ENCODE peak calls at places on chromosomes 7 and 10, in ten cellular contexts. One of them, this sample, is unnamed.

GRCh38 chr10:97383159-97383558 is 18.0 kb downstream of the RRP12 start:
- DNase-seq in activated naive CD8-positive, alpha-beta T cell treated with anti-CD3 and anti-CD28 coated beads, Interleukin-2, amount 50 U/mL, for 24 hours: no peak
- DNase-seq in GM13977: no peak
- DNase-seq in Kasumi-1: no peak
- DNase-seq in NCI-H1436 treated with DMSO at 0.1 percent for 48 hours: no peak
- DNase-seq in OCI-LY7: no peak
- DNase-seq in HFF-Myc: no peak
- DNase-seq in NCI-H460: no peak
- DNase-seq in NCI-H146: no peak
- DNase-seq in central memory CD4-positive, alpha-beta T cell: no peak
- DNase-seq in this sample: no peak

GRCh38 chr10:93751832-93752231 is 5.9 kb upstream of the LGI1 start:
- DNase-seq in Kasumi-1: peak; percentile 23
- DNase-seq in central memory CD4-positive, alpha-beta T cell: no peak
- DNase-seq in OCI-LY7: peak; percentile 26
- DNase-seq in NCI-H1436 treated with DMSO at 0.1 percent for 48 hours: no peak
- DNase-seq in NCI-H460: peak; percentile 22
- DNase-seq in NCI-H146: peak; percentile 34
- DNase-seq in GM13977: no peak
- DNase-seq in activated naive CD8-positive, alpha-beta T cell treated with anti-CD3 and anti-CD28 coated beads, Interleukin-2, amount 50 U/mL, for 24 hours: no peak
- DNase-seq in HFF-Myc: no peak
- DNase-seq in this sample: no peak

GRCh38 chr10:89837173-89838001 is 136.0 kb downstream of the KIF20B start:
- DNase-seq in central memory CD4-positive, alpha-beta T cell: peak; percentile 25
- DNase-seq in NCI-H1436 treated with DMSO at 0.1 percent for 48 hours: no peak
- DNase-seq in Kasumi-1: no peak
- DNase-seq in NCI-H460: no peak
- DNase-seq in HFF-Myc: no peak
- DNase-seq in NCI-H146: peak; percentile 91
- DNase-seq in activated naive CD8-positive, alpha-beta T cell treated with anti-CD3 and anti-CD28 coated beads, Interleukin-2, amount 50 U/mL, for 24 hours: peak; percentile 34
- DNase-seq in GM13977: peak; percentile 59
- DNase-seq in OCI-LY7: no peak
- DNase-seq in this sample: no peak

GRCh38 chr7:131226116-131226562 is 101.5 kb upstream of the MKLN1 start:
- DNase-seq in NCI-H146: peak; percentile 25
- DNase-seq in GM13977: no peak
- DNase-seq in NCI-H460: no peak
- DNase-seq in central memory CD4-positive, alpha-beta T cell: no peak
- DNase-seq in Kasumi-1: no peak
- DNase-seq in activated naive CD8-positive, alpha-beta T cell treated with anti-CD3 and anti-CD28 coated beads, Interleukin-2, amount 50 U/mL, for 24 hours: no peak
- DNase-seq in HFF-Myc: no peak
- DNase-seq in NCI-H1436 treated with DMSO at 0.1 percent for 48 hours: no peak
- DNase-seq in OCI-LY7: no peak
- DNase-seq in this sample: peak; percentile 90

GRCh38 chr10:81116990-81117389 is 579.3 kb downstream of the SH2D4B start:
- DNase-seq in HFF-Myc: no peak
- DNase-seq in OCI-LY7: no peak
- DNase-seq in GM13977: no peak
- DNase-seq in NCI-H1436 treated with DMSO at 0.1 percent for 48 hours: no peak
- DNase-seq in NCI-H146: no peak
- DNase-seq in activated naive CD8-positive, alpha-beta T cell treated with anti-CD3 and anti-CD28 coated beads, Interleukin-2, amount 50 U/mL, for 24 hours: no peak
- DNase-seq in NCI-H460: no peak
- DNase-seq in central memory CD4-positive, alpha-beta T cell: no peak
- DNase-seq in Kasumi-1: no peak
- DNase-seq in this sample: no peak

GRCh38 chr7:6175642-6176041 is 96.8 kb downstream of the CYTH3 start:
- DNase-seq in Kasumi-1: peak; percentile 2
- DNase-seq in central memory CD4-positive, alpha-beta T cell: no peak
- DNase-seq in activated naive CD8-positive, alpha-beta T cell treated with anti-CD3 and anti-CD28 coated beads, Interleukin-2, amount 50 U/mL, for 24 hours: no peak
- DNase-seq in NCI-H1436 treated with DMSO at 0.1 percent for 48 hours: no peak
- DNase-seq in NCI-H146: no peak
- DNase-seq in OCI-LY7: no peak
- DNase-seq in NCI-H460: no peak
- DNase-seq in GM13977: no peak
- DNase-seq in HFF-Myc: no peak
- DNase-seq in this sample: no peak

GRCh38 chr10:119919823-119920222 is 27.3 kb downstream of the SEC23IP start:
- DNase-seq in Kasumi-1: peak; percentile 51
- DNase-seq in OCI-LY7: no peak
- DNase-seq in activated naive CD8-positive, alpha-beta T cell treated with anti-CD3 and anti-CD28 coated beads, Interleukin-2, amount 50 U/mL, for 24 hours: no peak
- DNase-seq in central memory CD4-positive, alpha-beta T cell: no peak
- DNase-seq in NCI-H146: no peak
- DNase-seq in HFF-Myc: no peak
- DNase-seq in NCI-H1436 treated with DMSO at 0.1 percent for 48 hours: no peak
- DNase-seq in GM13977: peak; percentile 13
- DNase-seq in NCI-H460: no peak
- DNase-seq in this sample: no peak

GRCh38 chr7:93622036-93622714 is 47.7 kb upstream of the CALCR start:
- DNase-seq in OCI-LY7: peak; percentile 20
- DNase-seq in activated naive CD8-positive, alpha-beta T cell treated with anti-CD3 and anti-CD28 coated beads, Interleukin-2, amount 50 U/mL, for 24 hours: no peak
- DNase-seq in NCI-H460: peak; percentile 45
- DNase-seq in Kasumi-1: peak; percentile 57
- DNase-seq in HFF-Myc: peak; percentile 11
- DNase-seq in central memory CD4-positive, alpha-beta T cell: no peak
- DNase-seq in NCI-H146: peak; percentile 44
- DNase-seq in NCI-H1436 treated with DMSO at 0.1 percent for 48 hours: no peak
- DNase-seq in GM13977: no peak
- DNase-seq in this sample: no peak

GRCh38 chr7:2537981-2538851 is 17.1 kb downstream of the BRAT1 start:
- DNase-seq in central memory CD4-positive, alpha-beta T cell: no peak
- DNase-seq in NCI-H146: no peak
- DNase-seq in GM13977: no peak
- DNase-seq in activated naive CD8-positive, alpha-beta T cell treated with anti-CD3 and anti-CD28 coated beads, Interleukin-2, amount 50 U/mL, for 24 hours: no peak
- DNase-seq in OCI-LY7: no peak
- DNase-seq in NCI-H1436 treated with DMSO at 0.1 percent for 48 hours: no peak
- DNase-seq in NCI-H460: no peak
- DNase-seq in HFF-Myc: no peak
- DNase-seq in Kasumi-1: no peak
- DNase-seq in this sample: no peak

GRCh38 chr7:157138424-157139141 is at the start of gene UBE3C:
- DNase-seq in GM13977: peak; percentile 98
- DNase-seq in activated naive CD8-positive, alpha-beta T cell treated with anti-CD3 and anti-CD28 coated beads, Interleukin-2, amount 50 U/mL, for 24 hours: peak; percentile 93
- DNase-seq in Kasumi-1: peak; percentile 77
- DNase-seq in NCI-H1436 treated with DMSO at 0.1 percent for 48 hours: peak; percentile 46
- DNase-seq in HFF-Myc: peak; percentile 47
- DNase-seq in central memory CD4-positive, alpha-beta T cell: peak; percentile 92
- DNase-seq in OCI-LY7: peak; percentile 93
- DNase-seq in NCI-H146: peak; percentile 91
- DNase-seq in NCI-H460: peak; percentile 87
- DNase-seq in this sample: peak; percentile 27

GRCh38 chr7:135490783-135491182 is 19.1 kb downstream of the CNOT4 start:
- DNase-seq in NCI-H1436 treated with DMSO at 0.1 percent for 48 hours: no peak
- DNase-seq in central memory CD4-positive, alpha-beta T cell: no peak
- DNase-seq in activated naive CD8-positive, alpha-beta T cell treated with anti-CD3 and anti-CD28 coated beads, Interleukin-2, amount 50 U/mL, for 24 hours: no peak
- DNase-seq in GM13977: no peak
- DNase-seq in Kasumi-1: no peak
- DNase-seq in OCI-LY7: no peak
- DNase-seq in NCI-H146: no peak
- DNase-seq in NCI-H460: no peak
- DNase-seq in HFF-Myc: no peak
- DNase-seq in this sample: no peak

GRCh38 chr10:127418536-127419168 is 130.5 kb upstream of the NPS start:
- DNase-seq in NCI-H1436 treated with DMSO at 0.1 percent for 48 hours: no peak
- DNase-seq in Kasumi-1: no peak
- DNase-seq in central memory CD4-positive, alpha-beta T cell: no peak
- DNase-seq in NCI-H460: no peak
- DNase-seq in activated naive CD8-positive, alpha-beta T cell treated with anti-CD3 and anti-CD28 coated beads, Interleukin-2, amount 50 U/mL, for 24 hours: no peak
- DNase-seq in NCI-H146: no peak
- DNase-seq in HFF-Myc: no peak
- DNase-seq in GM13977: no peak
- DNase-seq in OCI-LY7: no peak
- DNase-seq in this sample: no peak

GRCh38 chr10:111221682-111222470 is 145.0 kb downstream of the ADRA2A start:
- DNase-seq in activated naive CD8-positive, alpha-beta T cell treated with anti-CD3 and anti-CD28 coated beads, Interleukin-2, amount 50 U/mL, for 24 hours: no peak
- DNase-seq in OCI-LY7: no peak
- DNase-seq in HFF-Myc: no peak
- DNase-seq in GM13977: no peak
- DNase-seq in central memory CD4-positive, alpha-beta T cell: no peak
- DNase-seq in Kasumi-1: no peak
- DNase-seq in NCI-H146: no peak
- DNase-seq in NCI-H1436 treated with DMSO at 0.1 percent for 48 hours: no peak
- DNase-seq in NCI-H460: no peak
- DNase-seq in this sample: no peak

GRCh38 chr10:12389154-12389734 is 39.9 kb downstream of the CAMK1D start:
- DNase-seq in NCI-H460: no peak
- DNase-seq in activated naive CD8-positive, alpha-beta T cell treated with anti-CD3 and anti-CD28 coated beads, Interleukin-2, amount 50 U/mL, for 24 hours: no peak
- DNase-seq in central memory CD4-positive, alpha-beta T cell: no peak
- DNase-seq in NCI-H146: no peak
- DNase-seq in OCI-LY7: no peak
- DNase-seq in HFF-Myc: no peak
- DNase-seq in Kasumi-1: no peak
- DNase-seq in NCI-H1436 treated with DMSO at 0.1 percent for 48 hours: no peak
- DNase-seq in GM13977: no peak
- DNase-seq in this sample: no peak

GRCh38 chr7:103119791-103120291 is 29.1 kb downstream of the NAPEPLD start:
- DNase-seq in Kasumi-1: no peak
- DNase-seq in NCI-H1436 treated with DMSO at 0.1 percent for 48 hours: no peak
- DNase-seq in central memory CD4-positive, alpha-beta T cell: no peak
- DNase-seq in NCI-H460: no peak
- DNase-seq in OCI-LY7: no peak
- DNase-seq in GM13977: no peak
- DNase-seq in activated naive CD8-positive, alpha-beta T cell treated with anti-CD3 and anti-CD28 coated beads, Interleukin-2, amount 50 U/mL, for 24 hours: no peak
- DNase-seq in HFF-Myc: no peak
- DNase-seq in NCI-H146: no peak
- DNase-seq in this sample: no peak

GRCh38 chr7:117072620-117073118 is 119.4 kb downstream of the ST7 start:
- DNase-seq in NCI-H1436 treated with DMSO at 0.1 percent for 48 hours: peak; percentile 57
- DNase-seq in Kasumi-1: peak; percentile 82
- DNase-seq in OCI-LY7: no peak
- DNase-seq in NCI-H460: no peak
- DNase-seq in activated naive CD8-positive, alpha-beta T cell treated with anti-CD3 and anti-CD28 coated beads, Interleukin-2, amount 50 U/mL, for 24 hours: no peak
- DNase-seq in NCI-H146: peak; percentile 22
- DNase-seq in central memory CD4-positive, alpha-beta T cell: no peak
- DNase-seq in HFF-Myc: no peak
- DNase-seq in GM13977: no peak
- DNase-seq in this sample: no peak

GRCh38 chr7:64559206-64559605 is 3.7 kb downstream of the ZNF680 start:
- DNase-seq in OCI-LY7: no peak
- DNase-seq in NCI-H460: no peak
- DNase-seq in GM13977: no peak
- DNase-seq in central memory CD4-positive, alpha-beta T cell: no peak
- DNase-seq in Kasumi-1: no peak
- DNase-seq in NCI-H1436 treated with DMSO at 0.1 percent for 48 hours: no peak
- DNase-seq in activated naive CD8-positive, alpha-beta T cell treated with anti-CD3 and anti-CD28 coated beads, Interleukin-2, amount 50 U/mL, for 24 hours: no peak
- DNase-seq in NCI-H146: no peak
- DNase-seq in HFF-Myc: no peak
- DNase-seq in this sample: no peak

GRCh38 chr7:155282671-155283070 is 15.0 kb upstream of the INSIG1 start:
- DNase-seq in NCI-H146: no peak
- DNase-seq in NCI-H460: no peak
- DNase-seq in HFF-Myc: no peak
- DNase-seq in central memory CD4-positive, alpha-beta T cell: no peak
- DNase-seq in NCI-H1436 treated with DMSO at 0.1 percent for 48 hours: no peak
- DNase-seq in Kasumi-1: no peak
- DNase-seq in GM13977: no peak
- DNase-seq in OCI-LY7: no peak
- DNase-seq in activated naive CD8-positive, alpha-beta T cell treated with anti-CD3 and anti-CD28 coated beads, Interleukin-2, amount 50 U/mL, for 24 hours: no peak
- DNase-seq in this sample: no peak

GRCh38 chr7:100515072-100515532 is 23.9 kb upstream of the AGFG2 start:
- DNase-seq in central memory CD4-positive, alpha-beta T cell: no peak
- DNase-seq in activated naive CD8-positive, alpha-beta T cell treated with anti-CD3 and anti-CD28 coated beads, Interleukin-2, amount 50 U/mL, for 24 hours: no peak
- DNase-seq in Kasumi-1: no peak
- DNase-seq in NCI-H460: peak; percentile 43
- DNase-seq in HFF-Myc: peak; percentile 72
- DNase-seq in NCI-H1436 treated with DMSO at 0.1 percent for 48 hours: no peak
- DNase-seq in NCI-H146: no peak
- DNase-seq in OCI-LY7: no peak
- DNase-seq in GM13977: no peak
- DNase-seq in this sample: no peak

GRCh38 chr7:23918856-23919255 is 208.8 kb downstream of the STK31 start:
- DNase-seq in Kasumi-1: no peak
- DNase-seq in NCI-H1436 treated with DMSO at 0.1 percent for 48 hours: no peak
- DNase-seq in GM13977: no peak
- DNase-seq in OCI-LY7: no peak
- DNase-seq in NCI-H460: no peak
- DNase-seq in NCI-H146: no peak
- DNase-seq in HFF-Myc: no peak
- DNase-seq in central memory CD4-positive, alpha-beta T cell: no peak
- DNase-seq in activated naive CD8-positive, alpha-beta T cell treated with anti-CD3 and anti-CD28 coated beads, Interleukin-2, amount 50 U/mL, for 24 hours: no peak
- DNase-seq in this sample: no peak

GRCh38 chr10:23331567-23332290 is 12.9 kb downstream of the C10orf67 start:
- DNase-seq in NCI-H460: peak; percentile 40
- DNase-seq in NCI-H146: no peak
- DNase-seq in HFF-Myc: no peak
- DNase-seq in NCI-H1436 treated with DMSO at 0.1 percent for 48 hours: no peak
- DNase-seq in GM13977: no peak
- DNase-seq in Kasumi-1: peak; percentile 26
- DNase-seq in OCI-LY7: no peak
- DNase-seq in central memory CD4-positive, alpha-beta T cell: no peak
- DNase-seq in activated naive CD8-positive, alpha-beta T cell treated with anti-CD3 and anti-CD28 coated beads, Interleukin-2, amount 50 U/mL, for 24 hours: no peak
- DNase-seq in this sample: no peak

GRCh38 chr10:63421591-63421990 is 44.2 kb downstream of the JMJD1C start:
- DNase-seq in NCI-H146: no peak
- DNase-seq in central memory CD4-positive, alpha-beta T cell: peak; percentile 19
- DNase-seq in NCI-H460: no peak
- DNase-seq in HFF-Myc: no peak
- DNase-seq in GM13977: peak; percentile 45
- DNase-seq in NCI-H1436 treated with DMSO at 0.1 percent for 48 hours: no peak
- DNase-seq in activated naive CD8-positive, alpha-beta T cell treated with anti-CD3 and anti-CD28 coated beads, Interleukin-2, amount 50 U/mL, for 24 hours: no peak
- DNase-seq in OCI-LY7: peak; percentile 66
- DNase-seq in Kasumi-1: peak; percentile 99
- DNase-seq in this sample: no peak

GRCh38 chr10:4708123-4708759 is 117.8 kb upstream of the AKR1E2 start:
- DNase-seq in GM13977: no peak
- DNase-seq in HFF-Myc: no peak
- DNase-seq in central memory CD4-positive, alpha-beta T cell: no peak
- DNase-seq in NCI-H460: no peak
- DNase-seq in NCI-H1436 treated with DMSO at 0.1 percent for 48 hours: no peak
- DNase-seq in NCI-H146: no peak
- DNase-seq in activated naive CD8-positive, alpha-beta T cell treated with anti-CD3 and anti-CD28 coated beads, Interleukin-2, amount 50 U/mL, for 24 hours: peak; percentile 20
- DNase-seq in OCI-LY7: peak; percentile 9
- DNase-seq in Kasumi-1: no peak
- DNase-seq in this sample: no peak

GRCh38 chr10:31929260-31929985 is 792 bp upstream of the ARHGAP12 start:
- DNase-seq in HFF-Myc: no peak
- DNase-seq in Kasumi-1: peak; percentile 52
- DNase-seq in OCI-LY7: peak; percentile 33
- DNase-seq in NCI-H1436 treated with DMSO at 0.1 percent for 48 hours: no peak
- DNase-seq in NCI-H460: no peak
- DNase-seq in NCI-H146: peak; percentile 64
- DNase-seq in activated naive CD8-positive, alpha-beta T cell treated with anti-CD3 and anti-CD28 coated beads, Interleukin-2, amount 50 U/mL, for 24 hours: peak; percentile 29
- DNase-seq in GM13977: peak; percentile 44
- DNase-seq in central memory CD4-positive, alpha-beta T cell: peak; percentile 26
- DNase-seq in this sample: no peak

GRCh38 chr7:33982425-33982786 is 77.1 kb downstream of the BMPER start:
- DNase-seq in NCI-H1436 treated with DMSO at 0.1 percent for 48 hours: no peak
- DNase-seq in NCI-H146: no peak
- DNase-seq in HFF-Myc: peak; percentile 59
- DNase-seq in central memory CD4-positive, alpha-beta T cell: no peak
- DNase-seq in OCI-LY7: no peak
- DNase-seq in Kasumi-1: no peak
- DNase-seq in GM13977: no peak
- DNase-seq in activated naive CD8-positive, alpha-beta T cell treated with anti-CD3 and anti-CD28 coated beads, Interleukin-2, amount 50 U/mL, for 24 hours: no peak
- DNase-seq in NCI-H460: peak; percentile 68
- DNase-seq in this sample: no peak

This sample was measured in NCI-H187 treated with DMSO at 0.1 percent for 48 hours.